ENCODE peak calls at places on chromosomes 7 and 10, in eight cellular contexts. J is sigmoid colon, D is H54, R is ovary, T is A549, M is tibial nerve, S is GM12891, A is lower leg skin. G is an unnamed sample.

GRCh38 chr10:78576276-78576675 is 492.5 kb upstream of the ZMIZ1 start:
- DNase-seq in D (no peak), S (no peak), A (no peak), T (no peak), M (no peak), R (no peak), J (no peak), G (no peak)

GRCh38 chr10:70461397-70462348 is 16.9 kb upstream of the PALD1 start:
- DNase-seq in A (no peak), D (peak), J (peak), T (peak), R (peak), M (no peak), S (peak), G (peak)

GRCh38 chr7:4830176-4830575 is 31.7 kb downstream of the PAPOLB start:
- DNase-seq in T (peak), A (no peak), J (peak), M (peak), D (peak), R (no peak), S (peak), G (no peak)

GRCh38 chr7:123724725-123725381 is 23.9 kb downstream of the WASL start:
- DNase-seq in A (no peak), S (no peak), M (no peak), D (no peak), J (no peak), T (no peak), R (no peak), G (no peak)

GRCh38 chr7:131040467-131040932 is 287.2 kb upstream of the MKLN1 start:
- DNase-seq in M (peak), S (peak), J (no peak), R (peak), D (peak), A (peak), T (peak), G (no peak)

GRCh38 chr10:90779573-90779972 is 78.3 kb downstream of the HTR7 start:
- DNase-seq in J (no peak), D (no peak), T (peak), S (no peak), M (no peak), R (no peak), A (no peak), G (no peak)

GRCh38 chr7:44530990-44531389 is 10.1 kb downstream of the NPC1L1 start:
- DNase-seq in T (no peak), A (no peak), J (no peak), M (no peak), S (no peak), D (no peak), R (no peak), G (no peak)

GRCh38 chr7:151459726-151460473 is 20.0 kb upstream of the CRYGN start:
- DNase-seq in T (peak), D (peak), S (no peak), R (peak), M (peak), J (peak), A (peak), G (no peak)

GRCh38 chr7:149239345-149240143 is at the start of gene ZNF212:
- DNase-seq in A (peak), R (peak), S (peak), J (peak), D (peak), T (peak), M (peak), G (peak)
- TF ChIP-seq POLR2A in A (no peak), R (no peak), S (no peak), J (no peak), D (no peak), T (peak), M (no peak), G (peak)

GRCh38 chr7:41701068-41701467 is 1.8 kb downstream of the INHBA start:
- DNase-seq in S (no peak), R (no peak), A (no peak), M (no peak), D (no peak), T (no peak), J (no peak), G (no peak)

GRCh38 chr7:41698114-41698513 is 4.8 kb downstream of the INHBA start:
- DNase-seq in D (no peak), S (no peak), J (no peak), R (no peak), A (no peak), M (no peak), T (no peak), G (no peak)

GRCh38 chr7:41698726-41699125 is 4.2 kb downstream of the INHBA start:
- DNase-seq in M (no peak), A (peak), J (no peak), D (no peak), T (no peak), R (no peak), S (no peak), G (no peak)

GRCh38 chr7:41700044-41700471 is 2.8 kb downstream of the INHBA start:
- DNase-seq in S (no peak), T (no peak), R (no peak), A (no peak), D (no peak), M (no peak), J (no peak), G (no peak)

GRCh38 chr7:41699532-41699931 is 3.4 kb downstream of the INHBA start:
- DNase-seq in A (no peak), M (no peak), S (no peak), T (no peak), J (no peak), D (no peak), R (peak), G (no peak)
- TF ChIP-seq POLR2A in A (no peak), M (no peak), S (no peak), T (no peak), J (no peak), D (no peak), R (no peak), G (no peak)

GRCh38 chr7:25952277-25953057 is 199.5 kb upstream of the NFE2L3 start:
- DNase-seq in R (no peak), M (no peak), A (no peak), T (no peak), J (no peak), D (no peak), S (no peak), G (no peak)

GRCh38 chr7:25949672-25950487 is 202.1 kb upstream of the NFE2L3 start:
- DNase-seq in R (no peak), A (no peak), D (no peak), S (no peak), J (no peak), T (no peak), M (no peak), G (no peak)

GRCh38 chr7:25953859-25954258 is 198.1 kb upstream of the NFE2L3 start:
- DNase-seq in J (no peak), M (no peak), T (no peak), A (no peak), D (no peak), R (no peak), S (no peak), G (no peak)

GRCh38 chr7:25950488-25951413 is 201.2 kb upstream of the NFE2L3 start:
- DNase-seq in D (no peak), T (peak), M (peak), R (peak), S (peak), J (peak), A (peak), G (peak)

GRCh38 chr7:25951414-25952276 is 200.4 kb upstream of the NFE2L3 start:
- DNase-seq in R (peak), J (peak), T (no peak), A (peak), D (no peak), S (no peak), M (no peak), G (no peak)
- TF ChIP-seq POLR2A in R (no peak), J (no peak), T (no peak), A (no peak), D (no peak), S (no peak), M (no peak), G (no peak)

GRCh38 chr7:139035588-139036353 is at the start of gene ZC3HAV1L:
- DNase-seq in R (peak), M (no peak), D (no peak), A (peak), J (peak), T (peak), S (peak), G (peak)
- TF ChIP-seq POLR2A in R (no peak), M (no peak), D (peak), A (no peak), J (no peak), T (peak), S (peak), G (peak)

GRCh38 chr7:37410305-37411209 is 38.1 kb downstream of the ELMO1 start:
- DNase-seq in S (no peak), A (no peak), D (no peak), J (no peak), M (no peak), T (no peak), R (no peak), G (no peak)

GRCh38 chr7:37408885-37409248 is 39.8 kb downstream of the ELMO1 start:
- DNase-seq in D (no peak), T (no peak), S (no peak), A (no peak), J (no peak), R (no peak), M (no peak), G (no peak)

GRCh38 chr7:37409456-37409855 is 39.2 kb downstream of the ELMO1 start:
- DNase-seq in T (no peak), S (no peak), R (no peak), D (no peak), J (no peak), A (no peak), M (no peak), G (no peak)

GRCh38 chr7:37405603-37406122 is 43.0 kb downstream of the ELMO1 start:
- DNase-seq in J (no peak), T (no peak), D (no peak), A (no peak), S (no peak), M (no peak), R (no peak), G (no peak)

DNA sequence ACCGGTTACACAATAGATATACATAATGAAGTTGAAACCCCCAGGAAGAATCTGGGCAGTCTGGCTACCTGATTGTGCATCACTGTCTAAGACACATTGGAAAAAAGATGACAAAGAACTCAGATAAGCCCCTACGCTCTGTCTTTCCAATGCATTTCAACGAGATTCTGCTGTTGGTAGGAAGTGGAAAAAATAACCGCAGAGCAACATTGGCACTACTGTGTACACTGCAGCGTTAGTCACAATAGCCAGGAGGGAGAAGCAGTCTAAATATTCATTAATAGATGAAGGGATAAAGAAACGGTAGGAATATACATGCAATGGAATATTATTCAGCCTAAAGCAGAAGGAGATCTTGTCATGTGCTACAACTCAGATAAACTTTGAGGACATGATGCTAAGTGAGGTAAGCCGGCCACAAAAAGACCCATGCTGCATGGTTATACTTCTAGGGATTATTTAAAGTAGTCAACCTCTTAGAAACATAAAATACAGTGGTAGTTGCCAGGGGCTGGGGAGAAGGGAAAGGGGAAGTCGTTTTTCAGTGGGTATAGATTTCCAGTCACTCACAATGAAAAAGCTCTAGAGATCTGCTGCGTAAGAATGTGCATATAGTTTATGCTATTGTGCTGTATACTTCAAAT is 40.3 kb downstream of the ELMO1 start:
- DNase-seq in R (no peak), J (no peak), T (no peak), S (no peak), A (no peak), M (no peak), D (no peak), G (no peak)
- TF ChIP-seq POLR2A in R (no peak), J (no peak), T (no peak), S (no peak), A (no peak), M (no peak), D (no peak), G (no peak)

DNA sequence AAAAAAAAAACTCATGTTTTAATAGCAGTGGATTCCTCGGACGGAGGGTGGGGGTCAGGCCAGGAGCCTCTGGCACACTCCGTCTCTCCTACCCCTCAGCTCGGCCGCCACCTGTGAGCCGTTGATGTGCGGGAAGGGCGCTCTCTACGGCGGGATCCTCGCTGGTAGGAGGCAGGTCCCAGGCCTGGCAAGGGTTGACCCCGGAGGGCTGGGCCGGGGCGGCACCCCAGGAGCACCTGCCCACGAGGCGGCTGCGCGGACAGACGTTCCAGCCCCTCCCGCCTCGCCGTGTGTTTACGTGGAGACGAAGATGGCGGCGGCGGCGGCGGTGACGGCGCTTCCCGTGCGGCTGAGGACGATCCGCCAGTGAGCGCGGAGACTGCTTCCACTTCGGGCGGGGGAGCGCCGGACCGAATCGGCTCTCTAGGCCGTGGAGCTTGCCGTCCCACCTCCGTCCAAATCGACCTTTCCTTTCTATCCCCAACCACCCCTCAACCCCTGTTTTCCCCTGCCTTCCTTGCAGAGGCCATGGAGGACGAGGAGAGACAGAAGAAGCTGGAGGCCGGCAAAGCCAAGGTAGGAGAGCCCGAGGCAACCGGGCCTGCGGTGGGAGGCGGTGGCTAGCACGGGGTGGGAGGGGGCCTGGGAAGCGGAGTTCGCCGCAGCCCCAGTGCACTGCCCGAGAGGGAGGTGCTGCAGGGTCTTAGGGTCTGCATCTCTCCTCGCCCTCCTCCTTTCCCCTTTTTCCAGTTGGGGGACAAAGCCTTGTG is at the start of gene AKAP9:
- DNase-seq in D (peak), T (peak), R (peak), J (peak), S (peak), A (peak), M (peak), G (peak)
- TF ChIP-seq POLR2A in D (peak), T (peak), R (peak), J (peak), S (peak), A (no peak), M (peak), G (peak)

DNA sequence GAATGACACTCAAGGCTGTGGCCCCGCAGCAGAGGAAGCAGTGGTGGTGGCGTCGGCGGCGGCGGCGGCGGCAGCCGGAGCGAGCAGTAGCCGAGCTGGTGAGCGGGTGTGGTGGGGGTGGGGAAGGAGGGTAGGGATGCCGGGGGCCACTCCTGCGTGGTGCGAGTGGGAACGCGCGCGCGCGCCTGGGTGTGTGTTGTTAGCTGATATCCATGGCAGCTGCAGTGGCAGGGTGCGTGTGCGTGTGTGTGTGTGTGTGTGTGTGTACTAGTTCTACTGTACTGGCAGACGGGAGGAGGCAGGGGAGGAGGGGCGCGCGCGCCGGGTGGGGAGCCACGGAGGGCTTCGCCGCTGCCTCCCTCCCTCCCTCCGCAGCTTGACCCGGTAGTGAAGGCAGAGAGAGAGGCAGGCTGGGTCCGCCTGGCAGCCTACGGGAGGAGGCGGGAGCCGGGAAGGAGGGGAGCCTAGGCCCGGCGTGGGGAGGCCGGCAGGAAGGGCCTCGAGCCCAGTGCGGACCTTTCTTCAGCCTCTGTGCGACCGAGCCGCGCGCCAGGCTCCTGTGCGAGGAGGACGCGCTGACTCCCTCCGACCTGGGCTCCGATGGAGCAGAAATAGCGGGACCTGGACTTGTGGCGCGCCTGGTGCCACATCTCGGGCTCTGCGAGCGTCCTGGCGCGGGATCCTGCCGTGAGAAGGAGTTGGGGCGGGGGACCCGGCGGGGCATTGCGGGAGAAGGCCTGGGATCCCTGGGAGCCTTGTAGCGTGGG is at the start of gene MAGI2:
- DNase-seq in R (peak), T (peak), S (no peak), J (peak), A (peak), M (peak), D (peak), G (no peak)
- TF ChIP-seq POLR2A in R (peak), T (peak), S (no peak), J (peak), A (no peak), M (peak), D (peak), G (no peak)